ENCODE peak calls at places on chromosome 4, in seven cellular contexts. S is foreskin fibroblast, M is cardiac fibroblast, K is A549, N is BJ, I is tibial artery, F is Panc1. R is an unnamed sample.

GRCh38 chr4:182213024-182213423 is 30.2 kb upstream of the TENM3 start:
- DNase-seq in S (peak; percentile 55), M (peak; percentile 18), K (no peak), N (no peak), I (no peak), F (no peak), R (peak; percentile 38)

GRCh38 chr4:24574256-24574655 is 10.1 kb downstream of the DHX15 start:
- DNase-seq in S (peak; percentile 18), M (no peak), K (no peak), N (no peak), I (no peak), F (no peak), R (no peak)

GRCh38 chr4:59973496-59973895 is 1226.6 kb upstream of the ADGRL3 start:
- DNase-seq in S (no peak), M (no peak), K (no peak), N (no peak), I (no peak), F (no peak), R (no peak)

GRCh38 chr4:108834787-108835384 is 72.0 kb upstream of the ETNPPL start:
- DNase-seq in S (peak; percentile 73), M (peak; percentile 76), K (no peak), N (no peak), I (no peak), F (no peak), R (peak; percentile 67)

GRCh38 chr4:32917586-32917985 is 2197.4 kb downstream of the PCDH7 start:
- DNase-seq in S (no peak), M (no peak), K (no peak), N (no peak), I (no peak), F (no peak), R (no peak)

GRCh38 chr4:7964890-7965662 is 25.4 kb upstream of the AFAP1 start:
- DNase-seq in S (peak; percentile 43), M (peak; percentile 81), K (no peak), N (no peak), I (no peak), F (no peak), R (peak; percentile 53)

GRCh38 chr4:128387600-128388351 is 100.2 kb upstream of the PGRMC2 start:
- DNase-seq in S (peak; percentile 36), M (no peak), K (no peak), N (no peak), I (no peak), F (no peak), R (no peak)

GRCh38 chr4:48379587-48380140 is 38.3 kb downstream of the SLAIN2 start:
- DNase-seq in S (no peak), M (no peak), K (no peak), N (no peak), I (no peak), F (no peak), R (no peak)

GRCh38 chr4:8655411-8656184 is 63.0 kb downstream of the CPZ start:
- DNase-seq in S (no peak), M (no peak), K (no peak), N (no peak), I (no peak), F (no peak), R (no peak)

GRCh38 chr4:127601029-127601428 is 31.7 kb upstream of the INTU start:
- DNase-seq in S (peak; percentile 43), M (peak; percentile 50), K (no peak), N (no peak), I (no peak), F (no peak), R (peak; percentile 49)

GRCh38 chr4:147777456-147778091 is 45.7 kb downstream of the ARHGAP10 start:
- DNase-seq in S (peak; percentile 51), M (peak; percentile 36), K (peak; percentile 58), N (no peak), I (no peak), F (no peak), R (no peak)

GRCh38 chr4:189940178-189941004 is at the start of gene FRG1:
- DNase-seq in S (peak; percentile 98), M (peak; percentile 95), K (peak; percentile 38), N (peak; percentile 57), I (peak; percentile 97), F (peak; percentile 32), R (peak; percentile 95)

GRCh38 chr4:69822198-69822597 is 37.7 kb downstream of the SULT1E1 start:
- DNase-seq in S (no peak), M (no peak), K (no peak), N (no peak), I (no peak), F (no peak), R (no peak)

GRCh38 chr4:81550005-81550896 is 78.5 kb upstream of the RASGEF1B start:
- DNase-seq in S (no peak), M (no peak), K (no peak), N (no peak), I (no peak), F (no peak), R (peak; percentile 9)

GRCh38 chr4:83905952-83906351 is 370.0 kb downstream of the GPAT3 start:
- DNase-seq in S (peak; percentile 14), M (no peak), K (no peak), N (no peak), I (no peak), F (no peak), R (no peak)

GRCh38 chr4:14582658-14583057 is 419.6 kb upstream of the CPEB2 start:
- DNase-seq in S (no peak), M (no peak), K (no peak), N (no peak), I (no peak), F (no peak), R (no peak)

GRCh38 chr4:80540349-80540748 is 204.8 kb downstream of the CFAP299 start:
- DNase-seq in S (no peak), M (no peak), K (no peak), N (no peak), I (no peak), F (no peak), R (no peak)

GRCh38 chr4:80538276-80538926 is 202.9 kb downstream of the CFAP299 start:
- DNase-seq in S (peak; percentile 73), M (peak; percentile 33), K (no peak), N (no peak), I (no peak), F (peak; percentile 10), R (peak; percentile 30)

GRCh38 chr4:80539190-80539589 is 203.7 kb downstream of the CFAP299 start:
- DNase-seq in S (no peak), M (no peak), K (no peak), N (no peak), I (no peak), F (no peak), R (no peak)

GRCh38 chr4:80542747-80543146 is 207.2 kb downstream of the CFAP299 start:
- DNase-seq in S (no peak), M (no peak), K (no peak), N (no peak), I (no peak), F (no peak), R (no peak)

DNA sequence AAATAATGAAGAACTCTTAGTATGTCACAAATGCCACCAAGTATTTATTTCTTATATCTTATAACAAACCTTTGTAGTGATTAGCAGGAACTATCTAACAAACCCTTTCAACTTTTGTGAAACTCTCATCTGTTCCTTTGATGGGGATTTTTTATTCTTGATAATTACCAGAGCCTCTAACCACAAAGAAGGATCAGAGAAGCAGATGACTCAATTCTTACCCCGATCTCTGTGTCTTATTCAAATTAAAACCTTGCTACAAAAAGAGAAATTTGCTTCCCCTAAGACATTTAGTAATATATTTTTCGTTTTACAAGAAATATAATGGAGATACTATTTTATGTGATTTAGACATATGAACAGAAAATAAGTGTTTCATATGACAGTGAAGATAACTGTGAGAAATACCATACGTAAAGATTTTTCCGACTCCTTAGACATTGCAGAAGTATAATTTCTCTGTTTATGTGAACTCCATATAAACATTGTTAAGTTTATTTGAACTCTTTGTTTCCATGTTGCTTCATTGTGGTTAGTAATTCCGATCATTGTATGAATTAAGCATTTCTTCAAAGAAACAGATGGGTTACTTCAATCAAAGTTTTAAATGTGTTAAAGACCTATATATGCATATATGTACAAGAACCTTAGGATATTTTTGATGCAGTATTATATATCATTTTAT is 205.4 kb downstream of the CFAP299 start:
- DNase-seq in S (peak; percentile 39), M (no peak), K (no peak), N (no peak), I (no peak), F (no peak), R (no peak)
- H3K4me3 ChIP-seq in S (no peak overlapping the region), M (no peak overlapping the region), K (no peak overlapping the region), N (no peak overlapping the region), I (no peak overlapping the region), F (no peak overlapping the region), R (no peak overlapping the region)

GRCh38 chr4:100367451-100367850 is 150.4 kb downstream of the EMCN start:
- DNase-seq in S (no peak), M (no peak), K (no peak), N (no peak), I (no peak), F (no peak), R (no peak)

GRCh38 chr4:100369871-100370270 is 148.0 kb downstream of the EMCN start:
- DNase-seq in S (no peak), M (no peak), K (no peak), N (no peak), I (no peak), F (no peak), R (no peak)

GRCh38 chr4:100372432-100372831 is 145.4 kb downstream of the EMCN start:
- DNase-seq in S (peak; percentile 25), M (peak; percentile 18), K (peak; percentile 1), N (no peak), I (no peak), F (no peak), R (no peak)
- TF ChIP-seq CTCF in S (peak; percentile 43), M (peak; percentile 66), K (no peak), N (peak; percentile 48), I (no peak), F (no peak), R (peak; percentile 51)

GRCh38 chr4:140095694-140096482 is 58.1 kb downstream of the MAML3 start:
- DNase-seq in S (peak; percentile 76), M (peak; percentile 99), K (peak; percentile 67), N (no peak), I (no peak), F (no peak), R (peak; percentile 93)
- H3K4me3 ChIP-seq in S (no peak overlapping the region), M (no peak overlapping the region), K (peak overlapping the region; percentile 13), N (no peak overlapping the region), I (no peak overlapping the region), F (peak overlapping the region; percentile 18), R (no peak overlapping the region)

GRCh38 chr4:44583393-44583792 is 68.0 kb downstream of the YIPF7 start:
- DNase-seq in S (no peak), M (peak; percentile 9), K (no peak), N (no peak), I (no peak), F (no peak), R (no peak)
- TF ChIP-seq CTCF in S (no peak), M (peak; percentile 18), K (no peak), N (no peak), I (no peak), F (no peak), R (peak; percentile 11)